ENCODE peak calls at places on chromosomes 1 and 21, in seven cellular contexts. One of them, this sample, is unnamed.

GRCh38 chr1:11799896-11800295 is 5.9 kb downstream of the MTHFR start:
- DNase-seq in WTC11: no peak
- DNase-seq in AG04450: no peak
- DNase-seq in tibial nerve: no peak
- DNase-seq in lung: no peak
- DNase-seq in uterus: no peak
- DNase-seq in fibroblast of pulmonary artery: no peak
- DNase-seq in this sample: no peak

GRCh38 chr1:116297495-116298212 is 75.4 kb upstream of the ATP1A1 start:
- DNase-seq in WTC11: no peak
- DNase-seq in AG04450: no peak
- DNase-seq in tibial nerve: no peak
- DNase-seq in lung: no peak
- DNase-seq in uterus: no peak
- DNase-seq in fibroblast of pulmonary artery: no peak
- DNase-seq in this sample: no peak

GRCh38 chr1:47765236-47765635 is 231.9 kb downstream of the TRABD2B start:
- DNase-seq in WTC11: no peak
- DNase-seq in AG04450: no peak
- DNase-seq in tibial nerve: no peak
- DNase-seq in lung: no peak
- DNase-seq in uterus: no peak
- DNase-seq in fibroblast of pulmonary artery: no peak
- DNase-seq in this sample: no peak

GRCh38 chr1:68230901-68231626 is 1.3 kb downstream of the WLS start:
- DNase-seq in WTC11: peak
- DNase-seq in AG04450: no peak
- DNase-seq in tibial nerve: no peak
- DNase-seq in lung: peak
- DNase-seq in uterus: peak
- DNase-seq in fibroblast of pulmonary artery: peak
- DNase-seq in this sample: no peak

GRCh38 chr1:26666855-26667254 is 29.0 kb upstream of the ARID1A start:
- DNase-seq in WTC11: no peak
- DNase-seq in AG04450: no peak
- DNase-seq in tibial nerve: no peak
- DNase-seq in lung: no peak
- DNase-seq in uterus: no peak
- DNase-seq in fibroblast of pulmonary artery: peak
- DNase-seq in this sample: no peak

GRCh38 chr1:209769956-209770355 is 14.1 kb downstream of the TRAF3IP3 start:
- DNase-seq in WTC11: no peak
- DNase-seq in AG04450: no peak
- DNase-seq in tibial nerve: no peak
- DNase-seq in lung: no peak
- DNase-seq in uterus: no peak
- DNase-seq in fibroblast of pulmonary artery: peak
- DNase-seq in this sample: no peak

GRCh38 chr1:204493145-204493881 is 1.3 kb downstream of the PIK3C2B start:
- DNase-seq in WTC11: no peak
- DNase-seq in AG04450: no peak
- DNase-seq in tibial nerve: no peak
- DNase-seq in lung: peak
- DNase-seq in uterus: peak
- DNase-seq in fibroblast of pulmonary artery: peak
- DNase-seq in this sample: peak

GRCh38 chr1:93446837-93447451 is 974 bp upstream of the FNBP1L start:
- DNase-seq in WTC11: no peak
- DNase-seq in AG04450: no peak
- DNase-seq in tibial nerve: no peak
- DNase-seq in lung: peak
- DNase-seq in uterus: peak
- DNase-seq in fibroblast of pulmonary artery: peak
- DNase-seq in this sample: no peak

GRCh38 chr1:179785025-179785424 is 41.9 kb downstream of the FAM163A start:
- DNase-seq in WTC11: no peak
- DNase-seq in AG04450: no peak
- DNase-seq in tibial nerve: no peak
- DNase-seq in lung: no peak
- DNase-seq in uterus: no peak
- DNase-seq in fibroblast of pulmonary artery: no peak
- DNase-seq in this sample: no peak

GRCh38 chr1:8545078-8545477 is 227.2 kb downstream of the SLC45A1 start:
- DNase-seq in WTC11: no peak
- DNase-seq in AG04450: no peak
- DNase-seq in tibial nerve: no peak
- DNase-seq in lung: no peak
- DNase-seq in uterus: no peak
- DNase-seq in fibroblast of pulmonary artery: no peak
- DNase-seq in this sample: no peak

GRCh38 chr1:204909109-204909508 is 38.4 kb downstream of the NFASC start:
- DNase-seq in WTC11: no peak
- DNase-seq in AG04450: no peak
- DNase-seq in tibial nerve: no peak
- DNase-seq in lung: no peak
- DNase-seq in uterus: no peak
- DNase-seq in fibroblast of pulmonary artery: no peak
- DNase-seq in this sample: no peak

GRCh38 chr1:53395671-53396215 is 63.5 kb upstream of the DMRTB1 start:
- DNase-seq in WTC11: no peak
- DNase-seq in AG04450: no peak
- DNase-seq in tibial nerve: no peak
- DNase-seq in lung: no peak
- DNase-seq in uterus: no peak
- DNase-seq in fibroblast of pulmonary artery: no peak
- DNase-seq in this sample: no peak

GRCh38 chr21:21714396-21714795 is 716.2 kb downstream of the NCAM2 start:
- DNase-seq in WTC11: no peak
- DNase-seq in AG04450: peak
- DNase-seq in tibial nerve: no peak
- DNase-seq in lung: no peak
- DNase-seq in uterus: no peak
- DNase-seq in fibroblast of pulmonary artery: peak
- DNase-seq in this sample: no peak

GRCh38 chr1:166981589-166981988 is 6.2 kb upstream of the ILDR2 start:
- DNase-seq in WTC11: no peak
- DNase-seq in AG04450: no peak
- DNase-seq in tibial nerve: no peak
- DNase-seq in lung: no peak
- DNase-seq in uterus: no peak
- DNase-seq in fibroblast of pulmonary artery: no peak
- DNase-seq in this sample: no peak

GRCh38 chr1:178727014-178727895 is 2.2 kb downstream of the RALGPS2 start:
- DNase-seq in WTC11: no peak
- DNase-seq in AG04450: no peak
- DNase-seq in tibial nerve: no peak
- DNase-seq in lung: no peak
- DNase-seq in uterus: peak
- DNase-seq in fibroblast of pulmonary artery: no peak
- DNase-seq in this sample: no peak

GRCh38 chr1:178726545-178726944 is 1.5 kb downstream of the RALGPS2 start:
- DNase-seq in WTC11: no peak
- DNase-seq in AG04450: no peak
- DNase-seq in tibial nerve: no peak
- DNase-seq in lung: no peak
- DNase-seq in uterus: no peak
- DNase-seq in fibroblast of pulmonary artery: no peak
- DNase-seq in this sample: no peak

GRCh38 chr1:178724386-178724733 is 684 bp upstream of the RALGPS2 start:
- DNase-seq in WTC11: no peak
- DNase-seq in AG04450: no peak
- DNase-seq in tibial nerve: no peak
- DNase-seq in lung: no peak
- DNase-seq in uterus: no peak
- DNase-seq in fibroblast of pulmonary artery: no peak
- DNase-seq in this sample: no peak

GRCh38 chr1:178724734-178725602 is at the start of gene RALGPS2:
- DNase-seq in WTC11: peak
- DNase-seq in AG04450: no peak
- DNase-seq in tibial nerve: peak
- DNase-seq in lung: peak
- DNase-seq in uterus: peak
- DNase-seq in fibroblast of pulmonary artery: peak
- DNase-seq in this sample: peak

DNA sequence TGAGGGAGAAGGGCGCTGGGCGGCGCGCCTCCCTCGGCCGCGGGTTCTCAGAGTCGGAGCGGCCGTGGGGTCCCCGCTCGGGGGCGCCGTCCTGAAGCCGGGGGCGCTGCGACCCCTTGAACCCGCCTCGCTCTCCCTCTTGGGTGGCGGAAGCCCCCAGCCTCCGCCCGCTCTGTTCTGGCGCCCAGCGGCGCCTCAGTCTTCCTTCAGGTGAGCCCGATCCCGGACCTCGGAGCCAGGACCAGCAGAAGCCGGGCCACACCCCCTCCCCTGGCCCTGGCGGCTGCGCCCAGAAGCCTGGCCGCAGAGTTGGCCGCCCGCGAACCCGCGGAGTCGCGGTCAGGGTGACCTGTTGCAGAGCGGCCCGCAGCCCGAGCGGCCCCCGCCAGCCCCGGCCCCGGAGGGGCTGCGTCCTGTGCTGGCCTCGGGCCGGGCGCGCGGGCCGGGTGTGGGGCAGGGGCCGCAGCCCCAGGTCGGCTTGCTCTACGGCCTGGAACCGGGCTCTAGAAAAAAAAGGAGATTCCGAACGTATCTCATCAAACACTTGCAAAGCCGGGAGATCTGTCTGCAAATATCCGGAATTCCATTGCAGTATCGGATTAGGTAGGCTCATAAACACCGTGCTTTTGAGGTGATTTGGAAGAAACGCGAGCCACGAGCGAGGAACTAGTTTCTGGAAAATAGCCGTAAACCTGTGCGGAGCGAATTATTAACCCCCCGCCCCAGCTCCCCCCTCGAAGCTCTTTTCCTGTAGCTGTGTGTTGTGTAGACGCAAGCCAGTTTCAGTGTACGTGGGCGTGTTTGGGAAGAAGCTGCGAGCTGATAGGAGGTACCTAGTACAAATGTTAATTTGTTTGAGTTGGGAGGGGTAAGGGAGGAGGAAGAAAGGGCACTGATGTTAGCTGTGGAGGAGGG is 816 bp downstream of the RALGPS2 start:
- DNase-seq in WTC11: peak
- DNase-seq in AG04450: no peak
- DNase-seq in tibial nerve: peak
- DNase-seq in lung: peak
- DNase-seq in uterus: peak
- DNase-seq in fibroblast of pulmonary artery: peak
- DNase-seq in this sample: peak
- TF ChIP-seq CTCF in WTC11: no peak
- TF ChIP-seq CTCF in AG04450: peak
- TF ChIP-seq CTCF in tibial nerve: no peak
- TF ChIP-seq CTCF in lung: no peak
- TF ChIP-seq CTCF in uterus: no peak
- TF ChIP-seq CTCF in fibroblast of pulmonary artery: no peak
- TF ChIP-seq CTCF in this sample: peak

GRCh38 chr21:39483917-39484316 is 32.1 kb downstream of the SH3BGR start:
- DNase-seq in WTC11: no peak
- DNase-seq in AG04450: no peak
- DNase-seq in tibial nerve: no peak
- DNase-seq in lung: no peak
- DNase-seq in uterus: no peak
- DNase-seq in fibroblast of pulmonary artery: peak
- DNase-seq in this sample: no peak
- TF ChIP-seq CTCF in WTC11: no peak
- TF ChIP-seq CTCF in AG04450: no peak
- TF ChIP-seq CTCF in tibial nerve: no peak
- TF ChIP-seq CTCF in lung: no peak
- TF ChIP-seq CTCF in uterus: no peak
- TF ChIP-seq CTCF in fibroblast of pulmonary artery: no peak
- TF ChIP-seq CTCF in this sample: no peak

GRCh38 chr21:33127154-33127893 is 57.4 kb downstream of the OLIG1 start:
- DNase-seq in WTC11: peak
- DNase-seq in AG04450: peak
- DNase-seq in tibial nerve: peak
- DNase-seq in lung: peak
- DNase-seq in uterus: peak
- DNase-seq in fibroblast of pulmonary artery: peak
- DNase-seq in this sample: peak

GRCh38 chr21:33133912-33134311 is 64.0 kb downstream of the OLIG1 start:
- DNase-seq in WTC11: no peak
- DNase-seq in AG04450: no peak
- DNase-seq in tibial nerve: no peak
- DNase-seq in lung: no peak
- DNase-seq in uterus: no peak
- DNase-seq in fibroblast of pulmonary artery: no peak
- DNase-seq in this sample: no peak

GRCh38 chr21:33128538-33128937 is 58.6 kb downstream of the OLIG1 start:
- DNase-seq in WTC11: no peak
- DNase-seq in AG04450: no peak
- DNase-seq in tibial nerve: no peak
- DNase-seq in lung: no peak
- DNase-seq in uterus: no peak
- DNase-seq in fibroblast of pulmonary artery: no peak
- DNase-seq in this sample: no peak

GRCh38 chr21:33135925-33136324 is 66.0 kb downstream of the OLIG1 start:
- DNase-seq in WTC11: no peak
- DNase-seq in AG04450: no peak
- DNase-seq in tibial nerve: no peak
- DNase-seq in lung: no peak
- DNase-seq in uterus: no peak
- DNase-seq in fibroblast of pulmonary artery: no peak
- DNase-seq in this sample: no peak

GRCh38 chr21:33132054-33132453 is 62.1 kb downstream of the OLIG1 start:
- DNase-seq in WTC11: no peak
- DNase-seq in AG04450: no peak
- DNase-seq in tibial nerve: no peak
- DNase-seq in lung: no peak
- DNase-seq in uterus: no peak
- DNase-seq in fibroblast of pulmonary artery: no peak
- DNase-seq in this sample: no peak
- TF ChIP-seq CTCF in WTC11: no peak
- TF ChIP-seq CTCF in AG04450: no peak
- TF ChIP-seq CTCF in tibial nerve: no peak
- TF ChIP-seq CTCF in lung: no peak
- TF ChIP-seq CTCF in uterus: no peak
- TF ChIP-seq CTCF in fibroblast of pulmonary artery: peak
- TF ChIP-seq CTCF in this sample: peak

DNA sequence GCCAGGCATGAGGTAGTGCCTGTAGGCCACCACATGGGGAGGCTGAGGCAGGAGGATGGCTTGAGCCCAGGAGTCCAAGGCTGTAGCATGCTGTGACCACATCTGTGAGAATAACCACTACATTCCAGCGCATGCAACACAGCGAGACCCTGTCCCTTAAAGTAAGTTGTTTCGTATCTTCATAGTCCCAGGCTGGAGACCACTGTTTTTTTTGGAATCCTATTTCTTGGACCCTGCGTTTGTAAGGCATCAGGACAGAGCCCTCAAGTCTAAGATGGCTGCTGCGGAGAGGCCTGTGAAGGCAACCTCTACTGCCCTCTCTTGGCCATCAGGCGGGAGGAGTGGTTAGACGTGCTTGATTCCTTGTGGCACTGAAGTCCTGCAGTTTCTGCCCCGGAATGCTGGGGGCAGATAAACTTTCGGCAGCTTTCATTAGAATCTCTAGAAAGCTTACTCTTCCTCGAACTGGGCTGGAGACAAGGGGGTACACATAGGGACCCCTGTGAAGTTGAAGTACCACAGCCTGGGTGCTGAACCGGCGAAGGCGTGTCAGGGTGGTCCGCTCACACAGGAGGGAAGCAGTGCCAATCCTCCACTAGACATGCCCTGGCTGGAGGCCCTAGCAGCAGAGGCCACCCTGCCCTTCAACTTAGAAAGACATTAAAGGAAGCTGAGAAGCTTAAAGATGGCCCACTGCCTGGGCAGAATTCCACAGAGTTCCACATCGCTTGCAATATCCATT is 36.6 kb downstream of the RABIF start:
- DNase-seq in WTC11: peak
- DNase-seq in AG04450: peak
- DNase-seq in tibial nerve: no peak
- DNase-seq in lung: no peak
- DNase-seq in uterus: no peak
- DNase-seq in fibroblast of pulmonary artery: peak
- DNase-seq in this sample: peak
- TF ChIP-seq CTCF in WTC11: peak
- TF ChIP-seq CTCF in AG04450: peak
- TF ChIP-seq CTCF in tibial nerve: peak
- TF ChIP-seq CTCF in lung: peak
- TF ChIP-seq CTCF in uterus: no peak
- TF ChIP-seq CTCF in fibroblast of pulmonary artery: peak
- TF ChIP-seq CTCF in this sample: peak